ENCODE peak calls at places on chromosomes 11 and 22, in seven cellular contexts. H is H9, Q is neuronal stem cell, J is IMR-90, E is H1, F is mesenchymal stem cell, U is mesendoderm. T is an unnamed sample.

GRCh38 chr22:42033263-42034181 is 34.9 kb downstream of the WBP2NL start:
- DNase-seq in H (no peak), Q (no peak), J (no peak), E (no peak), F (no peak), U (peak), T (no peak)

GRCh38 chr22:32518351-32518750 is 43.7 kb downstream of the FBXO7 start:
- DNase-seq in H (no peak), Q (no peak), J (no peak), E (no peak), F (no peak), U (no peak), T (no peak)

GRCh38 chr11:66619080-66619554 is 2.7 kb downstream of the RBM14 start:
- DNase-seq in H (no peak), Q (no peak), J (peak), E (no peak), F (peak), U (peak), T (peak)

GRCh38 chr11:83689062-83689461 is 402.9 kb upstream of the CCDC90B start:
- DNase-seq in H (no peak), Q (no peak), J (no peak), E (no peak), F (no peak), U (no peak), T (no peak)

GRCh38 chr11:33452806-33453205 is 195.6 kb downstream of the HIPK3 start:
- DNase-seq in H (no peak), Q (no peak), J (peak), E (no peak), F (peak), U (no peak), T (peak)

GRCh38 chr22:46008836-46009596 is 32.1 kb upstream of the WNT7B start:
- DNase-seq in H (no peak), Q (no peak), J (no peak), E (no peak), F (no peak), U (no peak), T (no peak)

GRCh38 chr22:25362215-25362882 is 142.9 kb downstream of the CRYBB2 start:
- DNase-seq in H (peak), Q (peak), J (peak), E (no peak), F (peak), U (peak), T (peak)

GRCh38 chr11:130999086-130999485 is 82.8 kb upstream of the SNX19 start:
- DNase-seq in H (no peak), Q (no peak), J (peak), E (no peak), F (peak), U (no peak), T (no peak)

GRCh38 chr22:45923812-45924211 is 53.1 kb downstream of the WNT7B start:
- DNase-seq in H (no peak), Q (no peak), J (no peak), E (no peak), F (no peak), U (no peak), T (no peak)

GRCh38 chr11:92662580-92662979 is 306.9 kb upstream of the MTNR1B start:
- DNase-seq in H (no peak), Q (no peak), J (no peak), E (no peak), F (no peak), U (peak), T (no peak)
- H3K4ac ChIP-seq in H (no peak), Q (no peak), J (no peak), E (no peak), F (no peak), U (no peak), T (no peak)

GRCh38 chr11:77418981-77419592 is 54.8 kb downstream of the PAK1 start:
- DNase-seq in H (no peak), Q (no peak), J (no peak), E (no peak), F (no peak), U (no peak), T (no peak)
- H4K8ac ChIP-seq in H (no peak), Q (no peak), J (no peak), E (no peak), F (no peak), U (no peak), T (no peak)

GRCh38 chr11:68959465-68960298 is 21.1 kb downstream of the MRGPRD start:
- DNase-seq in H (no peak), Q (no peak), J (no peak), E (no peak), F (no peak), U (no peak), T (no peak)

GRCh38 chr11:68960299-68961071 is 20.3 kb downstream of the MRGPRD start:
- DNase-seq in H (no peak), Q (no peak), J (no peak), E (no peak), F (no peak), U (no peak), T (no peak)

GRCh38 chr11:68963779-68964178 is 17.0 kb downstream of the MRGPRD start:
- DNase-seq in H (peak), Q (no peak), J (peak), E (no peak), F (no peak), U (peak), T (no peak)

GRCh38 chr11:68961245-68961644 is 19.5 kb downstream of the MRGPRD start:
- DNase-seq in H (no peak), Q (no peak), J (no peak), E (no peak), F (no peak), U (no peak), T (no peak)

DNA sequence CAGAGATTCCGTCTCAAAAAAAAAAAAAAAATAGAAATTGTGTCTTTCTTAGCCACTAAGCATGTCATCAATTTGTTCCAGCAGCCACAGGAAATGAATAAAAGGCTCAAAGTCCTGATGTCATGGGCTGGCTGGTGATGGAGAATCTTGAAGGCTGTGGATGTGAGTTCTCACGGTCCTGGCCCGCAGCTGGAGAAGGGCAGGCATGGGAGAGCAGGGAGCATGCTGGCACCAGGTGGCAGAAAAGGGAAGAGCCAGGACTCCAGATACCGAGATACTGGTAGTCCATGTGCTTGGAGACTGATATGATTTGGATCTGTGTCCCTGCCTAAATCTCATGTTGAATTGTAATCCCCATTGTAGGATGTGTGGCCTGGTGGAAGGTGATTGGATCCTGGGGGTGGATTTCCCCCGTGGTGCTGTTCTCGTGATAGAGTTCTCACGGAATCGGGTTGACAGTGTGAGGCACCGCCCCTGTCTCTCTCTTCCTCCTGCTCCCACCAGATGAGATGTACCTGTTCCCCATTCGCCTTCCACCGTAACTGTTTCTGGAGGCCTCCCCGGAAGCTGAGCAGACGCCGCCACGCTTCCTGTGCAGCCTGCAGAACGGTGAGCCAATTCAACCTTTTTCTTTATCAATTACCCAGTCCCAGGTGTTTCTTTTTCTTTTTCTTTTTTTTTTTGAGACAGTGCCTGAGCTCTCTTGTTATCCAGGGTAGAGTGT is 18.1 kb downstream of the MRGPRD start:
- DNase-seq in H (peak), Q (no peak), J (no peak), E (no peak), F (no peak), U (no peak), T (peak)
- H3K4ac ChIP-seq in H (no peak), Q (no peak), J (no peak), E (no peak), F (no peak), U (no peak), T (no peak)

GRCh38 chr11:62450543-62451242 is 31.9 kb downstream of the SCGB1A1 start:
- DNase-seq in H (no peak), Q (no peak), J (no peak), E (no peak), F (no peak), U (no peak), T (no peak)
- H4K8ac ChIP-seq in H (no peak), Q (no peak), J (no peak), E (no peak), F (no peak), U (no peak), T (no peak)

GRCh38 chr11:133579165-133580031 is 47.1 kb upstream of the OPCML start:
- DNase-seq in H (peak), Q (peak), J (no peak), E (no peak), F (no peak), U (peak), T (no peak)
- H3K4ac ChIP-seq in H (no peak), Q (no peak), J (no peak), E (no peak), F (no peak), U (no peak), T (no peak)

DNA sequence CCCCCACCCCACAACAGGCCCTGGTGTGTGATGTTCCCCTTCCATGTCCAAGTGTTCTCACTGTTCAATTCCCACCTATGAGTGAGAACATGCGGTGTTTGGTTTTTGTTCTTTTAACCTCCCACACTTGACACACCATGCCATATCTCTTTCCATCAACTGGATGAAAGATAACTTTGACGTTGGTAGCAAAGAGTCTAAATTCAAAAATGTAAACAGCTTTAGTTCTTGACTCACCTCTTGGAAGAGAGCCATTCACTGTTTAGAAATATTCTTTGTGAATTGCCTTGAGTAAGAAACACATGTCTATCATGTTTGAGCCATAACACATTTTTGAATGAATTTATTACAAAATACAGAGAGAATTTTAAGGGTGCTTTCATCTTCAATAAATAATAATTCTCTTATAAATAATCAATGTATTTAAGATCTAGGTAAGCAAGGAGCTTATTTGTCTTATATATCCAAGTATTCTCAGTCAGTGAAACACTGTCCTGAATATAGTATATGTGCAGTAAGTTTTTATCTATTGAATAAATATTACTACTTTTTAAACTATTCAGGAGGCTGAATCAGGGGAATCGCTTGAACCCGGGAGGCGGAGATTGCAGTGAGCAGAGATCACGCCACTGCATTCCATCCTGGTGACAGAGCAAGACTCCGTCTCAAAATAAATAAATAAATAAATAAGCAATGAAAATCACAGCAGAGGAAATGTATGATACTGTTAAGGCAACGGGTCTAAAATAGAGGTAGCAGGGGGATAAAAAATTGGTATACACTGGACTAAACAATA is 6.7 kb downstream of the CARD18 start:
- DNase-seq in H (no peak), Q (no peak), J (peak), E (no peak), F (peak), U (no peak), T (peak)
- H4K8ac ChIP-seq in H (no peak), Q (no peak), J (no peak), E (no peak), F (no peak), U (no peak), T (no peak)

DNA sequence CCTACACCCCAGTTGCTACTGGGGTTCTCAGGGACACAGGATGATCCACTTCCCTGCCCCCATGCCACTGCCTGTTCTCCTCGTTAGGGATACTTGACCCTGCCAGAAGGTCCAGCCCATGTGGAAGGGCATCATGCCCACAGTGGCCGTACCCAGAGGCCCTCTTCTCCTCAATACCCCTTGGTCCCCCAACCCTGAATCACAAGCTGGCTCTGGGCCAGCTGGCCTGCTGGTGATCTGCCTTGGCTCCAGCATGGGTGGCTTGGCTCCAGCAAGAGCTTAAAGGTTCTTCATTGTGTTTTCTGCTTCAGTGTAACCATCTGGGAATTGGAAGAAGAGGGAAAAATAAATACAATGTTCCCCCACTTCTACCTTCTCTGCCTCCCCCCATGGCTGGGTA is 11.1 kb upstream of the TPBGL start:
- DNase-seq in H (no peak), Q (no peak), J (no peak), E (no peak), F (no peak), U (no peak), T (no peak)
- H3K4ac ChIP-seq in H (no peak), Q (no peak), J (no peak), E (no peak), F (no peak), U (no peak), T (no peak)

DNA sequence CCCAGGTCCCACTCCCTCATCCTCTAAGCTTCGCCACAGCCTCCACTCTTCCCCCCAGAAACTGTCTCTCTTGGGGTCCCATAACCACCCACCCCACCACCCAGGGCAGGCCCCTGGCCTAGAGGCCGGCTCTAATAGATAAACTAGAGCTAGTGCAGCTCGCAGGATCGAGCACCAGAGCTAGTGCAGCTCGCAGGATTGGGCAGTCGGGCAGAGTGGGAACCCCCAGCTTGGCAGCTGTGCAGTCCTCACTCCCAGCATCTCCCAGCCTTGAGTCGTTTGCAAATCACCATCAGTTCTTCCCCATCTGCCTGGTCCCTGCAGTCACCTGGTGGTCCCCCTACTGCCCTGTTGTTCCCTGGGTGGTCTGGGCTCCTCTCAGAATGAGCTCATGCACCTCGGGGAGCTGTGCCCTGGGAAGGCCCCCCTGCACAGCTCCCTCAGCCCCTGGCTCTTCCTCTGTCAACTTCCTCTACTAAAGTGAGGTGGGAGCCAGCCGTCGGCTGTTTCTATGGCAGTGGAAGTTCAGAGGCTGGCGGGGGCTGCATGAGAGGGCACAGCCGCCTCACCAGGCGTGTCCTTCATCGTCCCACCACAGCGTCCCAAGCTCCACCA is 15.5 kb upstream of the SHANK2 start:
- DNase-seq in H (no peak), Q (no peak), J (no peak), E (no peak), F (no peak), U (no peak), T (no peak)
- H4K8ac ChIP-seq in H (no peak), Q (no peak), J (no peak), E (peak), F (no peak), U (no peak), T (no peak)

GRCh38 chr11:62755086-62755615 is 1.2 kb upstream of the ZBTB3 start:
- DNase-seq in H (no peak), Q (no peak), J (no peak), E (no peak), F (no peak), U (no peak), T (no peak)

GRCh38 chr11:62752177-62752785 is 1.7 kb downstream of the ZBTB3 start:
- DNase-seq in H (no peak), Q (no peak), J (no peak), E (no peak), F (no peak), U (no peak), T (peak)

GRCh38 chr11:62753736-62754603 is at the start of gene ZBTB3:
- DNase-seq in H (peak), Q (peak), J (peak), E (peak), F (peak), U (peak), T (peak)

GRCh38 chr11:62752994-62753735 is 795 bp downstream of the ZBTB3 start:
- DNase-seq in H (no peak), Q (no peak), J (no peak), E (no peak), F (no peak), U (no peak), T (peak)

DNA sequence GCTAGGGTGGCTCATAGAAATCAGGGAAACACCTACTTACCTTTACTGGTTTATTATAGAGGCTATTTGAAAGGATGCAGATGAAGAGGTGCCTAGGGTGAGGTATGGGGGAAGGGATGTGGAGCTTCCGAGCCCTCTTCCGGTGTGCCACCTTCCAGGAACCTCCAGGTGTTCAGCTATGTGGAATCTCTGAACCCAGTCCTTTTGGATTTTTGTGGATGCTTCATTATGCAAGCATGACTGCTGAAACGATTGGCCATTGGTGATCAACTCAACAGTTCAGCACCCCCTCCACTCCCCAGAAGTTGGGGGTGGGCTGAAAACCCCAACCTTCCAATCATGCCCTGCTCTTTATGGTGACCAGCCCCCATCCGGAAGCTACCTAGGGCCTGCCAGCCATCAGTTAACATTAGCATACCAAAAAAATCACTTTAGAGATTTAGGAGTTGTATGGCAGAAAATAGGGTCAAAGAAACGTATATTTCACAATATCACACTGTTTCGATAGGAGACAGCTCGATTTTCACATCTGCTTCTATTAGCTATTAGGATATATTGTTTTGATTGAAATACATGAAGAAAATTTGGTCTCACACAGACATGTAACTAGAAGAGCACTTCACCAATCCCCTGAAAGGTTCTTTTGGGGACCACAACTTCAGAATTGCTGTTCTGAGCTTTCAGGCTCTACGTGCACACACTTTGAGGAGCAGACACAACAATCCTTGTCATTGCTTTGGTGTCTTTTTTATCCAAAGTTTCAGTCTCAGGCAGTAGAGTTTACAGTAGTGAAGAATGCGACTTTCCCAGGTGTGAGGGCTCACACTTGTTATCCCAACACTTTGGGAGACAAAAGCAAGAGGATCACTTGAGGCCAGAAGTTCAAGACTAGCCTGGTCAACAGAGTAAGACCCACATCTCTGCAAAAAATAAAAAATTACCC is 3.3 kb upstream of the POLR2G start:
- DNase-seq in H (peak), Q (no peak), J (no peak), E (peak), F (no peak), U (peak), T (no peak)
- H3K4ac ChIP-seq in H (no peak), Q (no peak), J (no peak), E (peak), F (no peak), U (peak), T (no peak)